ENCODE peak calls at places on chromosome 15, in four cellular contexts. B is T-cell, V is HS-27A, I is H9. H is an unnamed sample.

GRCh38 chr15:58559904-58560588 is 128.3 kb downstream of the LIPC start:
- DNase-seq in B (no peak), V (no peak), I (no peak), H (no peak)

GRCh38 chr15:90711418-90711824 is 5.7 kb upstream of the BLM start:
- DNase-seq in B (no peak), V (no peak), I (no peak), H (no peak)

GRCh38 chr15:42427429-42428223 is 63.3 kb downstream of the ZNF106 start:
- DNase-seq in B (no peak), V (peak), I (no peak), H (no peak)

GRCh38 chr15:35305031-35305555 is 220.0 kb upstream of the NANOGP8 start:
- DNase-seq in B (no peak), V (no peak), I (no peak), H (no peak)

GRCh38 chr15:84079885-84080777 is 155.4 kb upstream of the GOLGA6L4 start:
- DNase-seq in B (peak), V (no peak), I (peak), H (peak)

GRCh38 chr15:57236561-57237281 is 139.6 kb upstream of the CGNL1 start:
- DNase-seq in B (no peak), V (no peak), I (no peak), H (no peak)

GRCh38 chr15:38536201-38536676 is 28.4 kb downstream of the RASGRP1 start:
- DNase-seq in B (no peak), V (peak), I (no peak), H (no peak)

GRCh38 chr15:89197503-89197971 is 23.8 kb downstream of the RLBP1 start:
- DNase-seq in B (no peak), V (no peak), I (peak), H (peak)

GRCh38 chr15:38563723-38564519 is 693 bp downstream of the RASGRP1 start:
- DNase-seq in B (peak), V (no peak), I (peak), H (peak)

GRCh38 chr15:75200765-75201608 is 695 bp upstream of the C15orf39 start:
- DNase-seq in B (peak), V (peak), I (peak), H (no peak)

GRCh38 chr15:92665100-92665555 is 9.6 kb upstream of the FAM174B start:
- DNase-seq in B (no peak), V (no peak), I (no peak), H (no peak)

GRCh38 chr15:69996321-69996720 is 101.4 kb downstream of the TLE3 start:
- DNase-seq in B (no peak), V (no peak), I (no peak), H (no peak)

GRCh38 chr15:65336369-65336766 is 31.9 kb downstream of the RNU5B-1 start:
- DNase-seq in B (no peak), V (no peak), I (no peak), H (no peak)

GRCh38 chr15:52066842-52067544 is 45.6 kb downstream of the BCL2L10 start:
- DNase-seq in B (no peak), V (no peak), I (no peak), H (no peak)

GRCh38 chr15:44705981-44706380 is 5.1 kb downstream of the PATL2 start:
- DNase-seq in B (no peak), V (no peak), I (no peak), H (no peak)